ENCODE peak calls at places on chromosomes 16 and 17, in four cellular contexts. P, K, S and L are unnamed samples. For H3K4me1, the result is how much of the 10 kb centered on the place peaks cover.

GRCh38 chr17:40303706-40304450 is 5.1 kb upstream of the RARA start:
- DNase-seq in K (no peak), P (no peak), S (peak), L (no peak)

GRCh38 chr16:19831678-19832077 is 53.0 kb downstream of the GPRC5B start:
- DNase-seq in K (no peak), S (peak), P (no peak), L (no peak)

GRCh38 chr16:85573696-85574641 is 39.2 kb upstream of the GSE1 start:
- DNase-seq in P (no peak), S (peak), K (no peak), L (no peak)

GRCh38 chr16:68306633-68307032 is 4.1 kb downstream of the SLC7A6OS start:
- DNase-seq in S (no peak), K (no peak), P (no peak), L (no peak)

GRCh38 chr17:74521701-74522201 is 9.5 kb downstream of the CD300LB start:
- DNase-seq in K (peak), S (no peak), P (no peak), L (no peak)

GRCh38 chr17:6928193-6928592 is 67.7 kb upstream of the ALOX12 start:
- DNase-seq in K (no peak), S (no peak), P (no peak), L (no peak)

GRCh38 chr17:13352747-13353415 is 248.8 kb downstream of the HS3ST3A1 start:
- DNase-seq in K (no peak), P (no peak), S (no peak), L (no peak)

GRCh38 chr17:3887811-3888210 is 5.0 kb downstream of the CAMKK1 start:
- DNase-seq in P (no peak), S (no peak), K (no peak), L (no peak)

GRCh38 chr17:231191-231965 is 49.9 kb upstream of the DOC2B start:
- DNase-seq in P (no peak), K (peak), S (no peak), L (peak)

DNA sequence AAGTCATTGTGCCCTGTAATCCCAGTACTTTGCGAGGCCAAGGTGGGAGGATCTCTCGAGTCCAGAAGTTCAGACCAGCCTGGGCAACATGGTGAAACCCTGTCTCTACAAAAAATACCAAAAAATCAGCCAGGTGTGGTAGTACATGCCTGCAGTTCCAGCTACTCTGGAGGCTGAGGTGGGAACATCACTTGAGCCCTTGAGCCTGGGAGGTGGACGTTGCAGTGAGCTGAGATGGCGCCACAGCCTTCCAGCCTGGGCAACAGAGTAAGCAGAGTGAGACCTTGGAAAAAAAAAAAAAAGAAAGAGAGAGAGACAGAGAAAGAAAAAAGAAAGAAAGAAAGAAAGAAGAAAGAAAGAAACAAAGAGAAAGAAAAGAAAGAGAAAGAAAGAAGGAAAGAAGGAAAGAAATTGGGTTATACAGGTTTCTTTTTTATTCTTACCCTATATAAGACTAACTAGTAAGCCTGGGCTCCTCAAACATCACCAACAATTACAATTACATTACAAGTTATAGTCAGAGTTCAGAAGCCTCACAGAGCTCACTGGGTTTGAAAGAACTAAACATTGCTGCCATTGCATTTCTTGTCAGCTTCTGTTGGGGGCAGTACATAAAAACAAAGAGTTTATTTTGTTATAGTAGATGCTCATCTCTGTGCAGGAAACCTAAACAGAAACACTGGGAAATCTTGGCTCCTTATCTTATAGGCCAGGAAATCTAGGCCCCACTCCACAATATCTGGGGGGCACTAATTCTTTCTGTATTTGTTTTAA is 6.7 kb upstream of the ABCA9 start:
- DNase-seq in K (no peak), S (no peak), P (peak), L (peak)
- TF ChIP-seq CTCF in K (no peak), S (no peak), P (peak), L (peak)

GRCh38 chr16:89401205-89401604 is 89.2 kb downstream of the ANKRD11 start:
- DNase-seq in S (no peak), P (no peak), K (no peak), L (no peak)

GRCh38 chr16:89398924-89399323 is 91.4 kb downstream of the ANKRD11 start:
- DNase-seq in K (no peak), S (no peak), P (no peak), L (no peak)

GRCh38 chr16:89402962-89403361 is 87.4 kb downstream of the ANKRD11 start:
- DNase-seq in S (no peak), P (no peak), K (no peak), L (peak)

GRCh38 chr16:89401641-89402445 is 88.5 kb downstream of the ANKRD11 start:
- DNase-seq in K (no peak), P (no peak), S (peak), L (no peak)

GRCh38 chr16:89400740-89401139 is 89.6 kb downstream of the ANKRD11 start:
- DNase-seq in P (no peak), S (no peak), K (no peak), L (no peak)
- H3K4me1 ChIP-seq in P (under half), S (under half), K (under half), L (under half)

GRCh38 chr16:912684-913613 is 57.8 kb downstream of the LMF1 start:
- DNase-seq in S (no peak), K (no peak), P (no peak), L (no peak)
- TF ChIP-seq CTCF in S (no peak), K (no peak), P (no peak), L (no peak)

DNA sequence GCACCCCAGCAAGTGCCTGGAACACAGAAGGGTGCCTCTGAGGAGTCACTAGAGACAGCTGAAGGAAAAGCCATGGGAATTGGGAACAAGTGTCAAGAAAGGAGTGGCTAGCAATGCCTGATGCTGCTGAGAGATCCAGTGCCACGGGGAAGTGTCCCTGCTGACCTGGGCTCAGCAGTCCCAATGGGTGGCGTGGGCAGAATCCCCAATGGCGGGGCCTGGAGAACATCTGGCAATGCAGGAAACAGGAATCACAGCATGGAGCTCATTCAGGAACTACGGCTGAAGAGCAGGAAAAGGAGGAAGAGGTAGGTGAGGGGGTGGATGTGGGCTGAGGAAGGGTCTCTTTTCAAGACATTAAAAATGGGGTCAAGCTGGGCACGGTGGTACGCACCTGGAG is 30.1 kb downstream of the UBE2O start:
- DNase-seq in P (no peak), K (no peak), S (no peak), L (no peak)
- H3K4me1 ChIP-seq in P (under half), K (under half), S (under half), L (half or more)

GRCh38 chr16:16112450-16113053 is 110.7 kb downstream of the ABCC6 start:
- DNase-seq in P (no peak), S (no peak), K (no peak), L (no peak)
- TF ChIP-seq CTCF in P (no peak), S (no peak), K (no peak), L (no peak)

GRCh38 chr17:78125138-78125913 is 3.2 kb downstream of the TMC6 start:
- DNase-seq in S (no peak), P (no peak), K (no peak), L (peak)
- H3K4me1 ChIP-seq in S (under half), P (under half), K (under half), L (half or more)